ENCODE peak calls at places on chromosomes 11 and 22, in nine cellular contexts. B, K, O, F, L, H, J, T and Q are unnamed samples. For H3K36me3, the result is how much of the 10 kb centered on the place peaks cover.

GRCh38 chr11:8767466-8768142 is 85.0 kb downstream of the RPL27A start:
- DNase-seq in B (no peak), K (no peak), O (peak), F (no peak), L (no peak), H (no peak), J (no peak), T (no peak), Q (no peak)

GRCh38 chr22:45454260-45454659 is 40.8 kb downstream of the RIBC2 start:
- DNase-seq in B (no peak), K (no peak), O (no peak), F (no peak), L (peak), H (no peak), J (no peak), T (no peak), Q (no peak)

GRCh38 chr11:86403458-86403857 is 28.8 kb downstream of the CCDC81 start:
- DNase-seq in B (no peak), K (no peak), O (no peak), F (no peak), L (no peak), H (no peak), J (no peak), T (no peak), Q (no peak)

GRCh38 chr11:6735306-6735705 is 36.5 kb downstream of the OR2AG2 start:
- DNase-seq in B (no peak), K (no peak), O (no peak), F (no peak), L (no peak), H (no peak), J (no peak), T (no peak), Q (no peak)

GRCh38 chr11:77205467-77206263 is 77.6 kb downstream of the MYO7A start:
- DNase-seq in B (no peak), K (no peak), O (no peak), F (no peak), L (no peak), H (no peak), J (no peak), T (no peak), Q (no peak)

GRCh38 chr11:28697920-28698827 is 590.0 kb downstream of the METTL15 start:
- DNase-seq in B (peak), K (peak), O (peak), F (no peak), L (peak), H (no peak), J (no peak), T (no peak), Q (peak)

GRCh38 chr22:17703811-17704210 is 65.3 kb downstream of the BCL2L13 start:
- DNase-seq in B (no peak), K (no peak), O (no peak), F (no peak), L (peak), H (no peak), J (no peak), T (no peak), Q (no peak)

GRCh38 chr11:33454264-33454663 is 197.1 kb downstream of the HIPK3 start:
- DNase-seq in B (no peak), K (no peak), O (no peak), F (no peak), L (no peak), H (no peak), J (no peak), T (no peak), Q (no peak)

GRCh38 chr11:108565653-108566052 is 27.9 kb downstream of the EXPH5 start:
- DNase-seq in B (no peak), K (no peak), O (peak), F (no peak), L (no peak), H (no peak), J (no peak), T (no peak), Q (peak)

GRCh38 chr11:69841859-69842698 is 22.9 kb upstream of the FGF3 start:
- DNase-seq in B (no peak), K (no peak), O (peak), F (no peak), L (no peak), H (no peak), J (no peak), T (no peak), Q (no peak)

GRCh38 chr22:49196046-49196511 is 631.6 kb downstream of the BRD1 start:
- DNase-seq in B (no peak), K (peak), O (no peak), F (no peak), L (no peak), H (no peak), J (no peak), T (no peak), Q (no peak)

GRCh38 chr11:117919326-117920275 is 9.6 kb downstream of the TMPRSS13 start:
- DNase-seq in B (no peak), K (peak), O (no peak), F (no peak), L (no peak), H (no peak), J (no peak), T (no peak), Q (no peak)

GRCh38 chr11:119488256-119488995 is 65.5 kb upstream of the THY1 start:
- DNase-seq in B (peak), K (peak), O (no peak), F (no peak), L (no peak), H (no peak), J (no peak), T (no peak), Q (peak)

GRCh38 chr11:47327025-47327424 is 25.5 kb downstream of the MYBPC3 start:
- DNase-seq in B (no peak), K (no peak), O (no peak), F (no peak), L (no peak), H (no peak), J (no peak), T (no peak), Q (no peak)

GRCh38 chr22:49201046-49201970 is 626.4 kb downstream of the BRD1 start:
- DNase-seq in B (peak), K (peak), O (no peak), F (no peak), L (no peak), H (no peak), J (no peak), T (no peak), Q (no peak)

GRCh38 chr22:48902001-48902869 is 925.4 kb downstream of the BRD1 start:
- DNase-seq in B (no peak), K (peak), O (no peak), F (no peak), L (no peak), H (no peak), J (no peak), T (no peak), Q (no peak)

GRCh38 chr22:23524226-23524625 is 55.9 kb downstream of the IGLL1 start:
- DNase-seq in B (no peak), K (no peak), O (no peak), F (no peak), L (no peak), H (no peak), J (no peak), T (no peak), Q (no peak)

DNA sequence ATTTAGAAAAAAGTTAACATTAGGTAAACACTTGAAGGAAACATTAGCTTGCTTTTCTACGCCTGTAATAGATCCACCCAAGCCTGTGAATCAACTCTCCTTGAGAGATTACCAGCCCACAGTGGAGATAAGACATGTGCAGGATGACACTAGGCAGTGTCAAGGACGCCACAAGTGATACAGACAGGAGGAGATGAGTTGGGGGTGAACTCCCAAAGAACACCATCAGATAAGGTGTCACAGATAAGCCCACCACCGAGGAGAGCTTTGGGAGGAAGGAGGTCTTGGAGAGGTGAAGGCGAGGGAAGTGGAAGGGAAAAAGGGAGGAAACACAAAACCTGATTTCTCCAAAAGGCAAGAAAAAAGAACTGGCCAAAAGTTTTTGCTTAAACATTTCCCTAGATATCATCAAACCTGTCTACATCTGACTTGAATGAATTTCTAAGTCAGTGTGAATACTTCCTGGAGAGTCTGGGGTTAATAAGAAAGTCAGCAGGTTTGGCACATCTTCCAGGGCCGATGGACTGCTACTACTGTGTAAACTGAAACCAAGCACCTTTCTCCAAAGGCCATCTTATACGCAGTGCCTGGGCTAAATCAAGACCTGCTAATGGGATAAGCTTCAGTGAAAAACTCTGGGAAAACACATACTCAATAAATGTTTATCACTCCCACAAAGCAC is 15.5 kb downstream of the CLTCL1 start:
- DNase-seq in B (peak), K (no peak), O (no peak), F (no peak), L (no peak), H (no peak), J (no peak), T (no peak), Q (no peak)
- H3K27ac ChIP-seq in B (peak), K (no peak), O (no peak), F (no peak), L (no peak), H (no peak), J (no peak), T (no peak), Q (no peak)

GRCh38 chr22:42880815-42881214 is 23.7 kb upstream of the ARFGAP3 start:
- DNase-seq in B (no peak), K (no peak), O (no peak), F (no peak), L (no peak), H (no peak), J (no peak), T (no peak), Q (peak)
- H3K36me3 ChIP-seq in B (half or more), K (half or more), O (under half), F (half or more), L (under half), H (under half), J (half or more), T (half or more), Q (under half)

GRCh38 chr11:43920598-43921419 is 21.6 kb upstream of the C11orf96 start:
- DNase-seq in B (peak), K (peak), O (peak), F (no peak), L (peak), H (no peak), J (no peak), T (no peak), Q (peak)
- H3K27ac ChIP-seq in B (peak), K (peak), O (peak), F (no peak), L (peak), H (no peak), J (peak), T (no peak), Q (peak)

GRCh38 chr22:47047321-47048122 is 285.1 kb downstream of the TBC1D22A start:
- DNase-seq in B (no peak), K (peak), O (no peak), F (no peak), L (no peak), H (no peak), J (no peak), T (no peak), Q (peak)
- H3K36me3 ChIP-seq in B (under half), K (under half), O (under half), F (under half), L (under half), H (under half), J (under half), T (under half), Q (under half)

DNA sequence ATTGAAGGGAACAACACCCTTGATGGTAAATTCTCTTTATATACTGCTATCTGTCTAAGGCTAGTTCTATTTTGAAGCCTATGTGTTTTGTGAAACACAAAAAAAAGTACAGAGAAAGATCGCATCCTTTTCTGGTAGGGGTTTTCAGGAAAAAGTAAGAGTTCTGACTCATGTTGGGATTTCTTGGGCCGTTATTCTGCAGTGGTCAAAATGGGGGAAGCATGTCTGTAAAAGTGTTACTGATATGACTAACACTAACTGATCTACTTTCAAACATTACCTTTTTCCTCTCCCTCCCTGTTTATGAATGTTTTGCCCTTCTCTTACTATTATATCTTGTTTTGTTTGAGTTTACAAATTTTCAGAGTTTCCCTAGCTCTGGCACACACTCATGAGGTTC is 53.9 kb downstream of the CTNND1 start:
- DNase-seq in B (no peak), K (no peak), O (no peak), F (no peak), L (no peak), H (no peak), J (no peak), T (no peak), Q (no peak)
- H3K27ac ChIP-seq in B (no peak), K (no peak), O (no peak), F (no peak), L (no peak), H (no peak), J (no peak), T (no peak), Q (no peak)

DNA sequence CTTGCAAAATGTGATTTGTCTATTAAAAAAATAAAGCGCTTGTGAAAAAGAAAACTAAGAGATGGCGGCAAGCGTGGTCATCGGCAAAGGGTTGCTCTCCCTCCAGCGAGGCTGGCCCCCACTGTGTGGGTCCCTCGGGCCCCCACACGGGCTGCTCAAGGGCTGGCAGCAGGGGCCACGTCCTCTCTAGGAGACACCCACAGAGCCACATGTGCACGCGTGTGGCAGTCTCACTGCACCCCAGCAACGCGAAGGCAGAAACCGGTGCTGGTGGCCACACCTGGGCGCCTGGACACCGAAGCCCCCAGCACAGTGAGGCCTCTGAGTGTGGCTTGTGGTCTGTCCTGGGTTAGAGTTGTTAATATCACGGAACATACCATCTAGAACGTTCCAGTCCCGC is 34.4 kb downstream of the TOLLIP start:
- DNase-seq in B (no peak), K (no peak), O (no peak), F (no peak), L (no peak), H (no peak), J (no peak), T (no peak), Q (no peak)
- H3K36me3 ChIP-seq in B (under half), K (half or more), O (under half), F (under half), L (under half), H (under half), J (under half), T (under half), Q (under half)

GRCh38 chr11:78791254-78791653 is 216.6 kb upstream of the NARS2 start:
- DNase-seq in B (no peak), K (no peak), O (no peak), F (no peak), L (peak), H (no peak), J (no peak), T (no peak), Q (no peak)
- H3K27ac ChIP-seq in B (no peak), K (no peak), O (no peak), F (no peak), L (no peak), H (no peak), J (no peak), T (no peak), Q (no peak)